ENCODE peak calls at places on chromosome 1, in eight cellular contexts. R is spleen, I is transverse colon, N is psoas muscle, Q is coronary artery, E is lower leg skin, J is left ventricle myocardium inferior, Z is esophagus squamous epithelium. O is an unnamed sample.

GRCh38 chr1:208071425-208072031 is 160.6 kb upstream of the CD34 start:
- DNase-seq in R (no peak), E (no peak), Q (no peak), N (no peak), Z (no peak), I (no peak), J (no peak), O (no peak)

GRCh38 chr1:149936992-149937705 is 470 bp upstream of the MTMR11 start:
- DNase-seq in I (peak; percentile 72), Z (no peak), E (no peak), Q (no peak), N (no peak), R (no peak), J (no peak), O (no peak)

GRCh38 chr1:58107943-58108342 is 438.6 kb downstream of the OMA1 start:
- DNase-seq in J (no peak), E (no peak), Q (no peak), R (no peak), Z (no peak), I (no peak), N (no peak), O (no peak)

GRCh38 chr1:8395433-8395866 is 77.5 kb downstream of the SLC45A1 start:
- DNase-seq in Q (no peak), Z (no peak), I (no peak), E (no peak), R (no peak), J (no peak), N (no peak), O (no peak)

GRCh38 chr1:171432473-171432872 is 52.9 kb upstream of the PRRC2C start:
- DNase-seq in Z (no peak), R (no peak), I (no peak), N (no peak), Q (no peak), E (no peak), J (no peak), O (no peak)

GRCh38 chr1:117627562-117628165 is 21.8 kb downstream of the TENT5C start:
- DNase-seq in N (no peak), I (no peak), J (no peak), Q (peak; percentile 26), Z (no peak), E (no peak), R (no peak), O (no peak)

GRCh38 chr1:246324711-246325110 is 182.4 kb downstream of the SMYD3 start:
- DNase-seq in Z (no peak), Q (no peak), E (no peak), I (no peak), R (no peak), N (no peak), J (no peak), O (no peak)

GRCh38 chr1:117606608-117607261 is 887 bp downstream of the TENT5C start:
- DNase-seq in N (peak; percentile 29), Z (no peak), R (peak; percentile 92), I (peak; percentile 66), E (no peak), Q (peak; percentile 80), J (no peak), O (peak; percentile 79)

GRCh38 chr1:110505596-110505995 is 13.4 kb downstream of the KCNA10 start:
- DNase-seq in N (no peak), J (no peak), Q (no peak), E (no peak), I (no peak), R (no peak), Z (no peak), O (no peak)

GRCh38 chr1:24142546-24143431 is at the start of gene IL22RA1:
- DNase-seq in E (peak; percentile 36), Q (no peak), Z (no peak), I (peak; percentile 84), R (no peak), N (peak; percentile 32), J (peak; percentile 30), O (no peak)

GRCh38 chr1:217627431-217627830 is 3.5 kb downstream of the GPATCH2 start:
- DNase-seq in J (no peak), Q (no peak), I (no peak), E (no peak), Z (no peak), N (no peak), R (no peak), O (no peak)

GRCh38 chr1:218886472-218886871 is 287.2 kb upstream of the LYPLAL1 start:
- DNase-seq in I (no peak), Q (no peak), N (peak; percentile 40), Z (no peak), E (peak; percentile 23), R (no peak), J (peak; percentile 59), O (no peak)

DNA sequence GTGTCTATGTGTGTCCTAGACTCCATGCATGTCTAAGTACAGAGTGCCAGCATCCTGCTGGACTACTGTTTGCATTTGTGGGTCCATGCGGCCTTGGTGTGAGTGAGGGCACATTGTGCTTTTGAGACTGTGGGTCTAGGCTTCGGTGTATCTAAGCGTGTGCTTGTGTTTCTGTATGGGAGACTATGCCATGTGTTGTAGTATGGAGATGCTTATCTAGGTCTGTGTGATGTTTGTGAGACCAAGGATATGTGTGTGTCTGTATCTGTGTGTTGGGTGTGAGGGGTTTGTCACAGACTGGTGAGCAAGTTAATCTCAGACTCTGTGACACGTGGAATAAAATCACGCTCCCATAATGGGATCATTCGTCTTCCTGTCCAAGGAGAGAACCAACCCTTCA is 14.5 kb downstream of the AHDC1 start:
- DNase-seq in Z (no peak), R (no peak), N (no peak), Q (no peak), J (no peak), I (no peak), E (no peak), O (no peak)
- TF ChIP-seq CTCF in Z (no peak), R (no peak), N (no peak), Q (no peak), J (no peak), I (no peak), E (no peak), O (no peak)

GRCh38 chr1:68490046-68490651 is 6.7 kb downstream of the DEPDC1 start:
- DNase-seq in N (no peak), Q (no peak), E (no peak), I (no peak), R (no peak), J (no peak), Z (no peak), O (no peak)

GRCh38 chr1:68484618-68485017 is 12.3 kb downstream of the DEPDC1 start:
- DNase-seq in R (no peak), I (peak; percentile 11), Z (no peak), Q (no peak), E (no peak), N (no peak), J (no peak), O (no peak)

GRCh38 chr1:68481041-68481440 is 15.8 kb downstream of the DEPDC1 start:
- DNase-seq in J (no peak), E (no peak), Z (no peak), I (no peak), N (no peak), R (no peak), Q (no peak), O (no peak)

GRCh38 chr1:68485431-68486022 is 11.4 kb downstream of the DEPDC1 start:
- DNase-seq in E (no peak), N (no peak), Q (no peak), I (no peak), Z (no peak), J (no peak), R (no peak), O (no peak)
- TF ChIP-seq CTCF in E (no peak), N (no peak), Q (no peak), I (no peak), Z (no peak), J (no peak), R (no peak), O (no peak)

DNA sequence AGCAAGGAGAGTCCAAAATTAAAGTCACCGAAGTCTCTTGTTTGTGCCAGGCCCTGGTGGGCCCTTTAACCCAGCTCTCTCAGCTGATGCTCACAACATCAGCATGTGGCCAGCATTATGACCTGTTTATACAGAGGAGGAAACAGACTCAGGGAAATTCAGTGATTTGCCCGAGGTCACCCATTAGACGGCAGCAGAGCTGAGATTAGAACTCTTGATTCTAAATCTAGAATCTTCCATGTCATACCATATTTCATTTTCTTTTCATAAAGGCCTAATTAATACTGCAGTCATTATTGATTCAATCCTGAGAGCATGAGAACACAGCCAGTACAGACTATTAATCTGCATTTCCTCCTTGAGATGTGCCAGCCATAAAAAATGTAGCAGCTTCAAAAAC is 63.7 kb downstream of the KCNN3 start:
- DNase-seq in Z (no peak), J (no peak), N (no peak), Q (no peak), E (no peak), R (no peak), I (no peak), O (no peak)
- TF ChIP-seq CTCF in Z (no peak), J (no peak), N (no peak), Q (no peak), E (no peak), R (no peak), I (no peak), O (no peak)

DNA sequence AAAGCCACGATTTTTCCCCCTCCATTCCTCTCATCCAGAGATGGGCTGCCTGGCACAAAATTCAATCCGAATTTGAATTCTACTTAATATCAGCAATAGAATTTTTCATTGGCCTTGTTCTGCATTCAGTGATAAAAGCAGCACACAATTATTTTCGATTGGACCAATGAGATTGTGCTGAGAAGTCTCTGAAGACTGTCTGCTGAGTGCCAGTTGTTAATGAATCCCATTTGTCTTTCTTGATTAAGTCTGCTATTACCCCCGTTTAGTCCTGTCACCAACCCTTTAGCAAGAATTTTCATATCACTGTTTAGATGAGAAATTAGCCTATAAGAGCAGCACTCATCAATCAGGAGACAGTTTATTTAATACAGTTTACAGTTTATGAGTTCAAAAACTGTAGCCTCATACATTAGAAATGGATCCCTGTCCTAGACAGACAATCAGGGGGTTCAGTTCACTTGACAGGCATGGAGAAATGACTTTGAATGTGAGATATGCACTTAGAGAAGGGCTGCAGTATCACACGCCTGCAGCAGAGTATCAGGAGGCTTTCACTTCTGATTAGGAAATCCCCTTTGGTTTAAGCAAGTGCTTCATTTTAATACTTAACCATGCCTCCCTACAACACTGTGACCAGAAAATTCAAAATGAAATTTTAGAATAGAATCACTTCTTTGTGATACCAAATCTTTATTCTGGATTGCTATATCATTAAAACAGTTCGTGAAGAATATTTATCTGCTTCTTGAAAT is 304.7 kb upstream of the PTBP2 start:
- DNase-seq in E (no peak), R (no peak), J (no peak), I (no peak), Q (no peak), Z (no peak), N (no peak), O (no peak)
- TF ChIP-seq CTCF in E (no peak), R (no peak), J (no peak), I (no peak), Q (no peak), Z (no peak), N (no peak), O (no peak)

DNA sequence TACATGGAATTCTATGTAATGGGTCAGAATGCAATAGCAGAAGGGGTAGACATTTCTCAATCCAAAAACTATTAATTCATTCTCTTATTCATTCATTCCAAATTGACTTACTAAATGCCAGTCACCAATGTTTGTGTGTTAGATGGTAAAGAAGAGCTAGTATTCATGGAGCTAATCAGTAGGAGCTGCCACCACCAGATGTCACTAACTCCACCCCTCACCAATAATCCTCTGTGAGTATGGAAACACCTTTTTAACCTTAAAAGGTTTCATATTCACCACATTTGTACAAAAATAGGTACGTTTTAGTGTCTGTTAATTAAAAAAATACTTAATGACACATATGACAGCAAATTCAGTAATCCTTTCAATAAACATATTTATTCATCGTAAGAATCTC is 131.8 kb upstream of the PKN2 start:
- DNase-seq in N (no peak), R (no peak), Q (no peak), J (no peak), Z (no peak), I (no peak), E (no peak), O (no peak)
- TF ChIP-seq CTCF in N (no peak), R (no peak), Q (no peak), J (no peak), Z (no peak), I (no peak), E (no peak), O (no peak)

O was measured in upper lobe of right lung.